ENCODE peak calls at places on chromosomes 7 and 10, in four cellular contexts. One of them, this sample, is unnamed.

GRCh38 chr7:12056381-12056780 is 154.7 kb upstream of the TMEM106B start:
- DNase-seq in NCI-H1105: no peak
- DNase-seq in activated CD8-positive, alpha-beta T cell treated with anti-CD3 and anti-CD28 coated beads for 36 hours: no peak
- DNase-seq in caudate nucleus: no peak
- DNase-seq in this sample: no peak

GRCh38 chr7:84196007-84196551 is 1.5 kb upstream of the SEMA3A start:
- DNase-seq in NCI-H1105: no peak
- DNase-seq in activated CD8-positive, alpha-beta T cell treated with anti-CD3 and anti-CD28 coated beads for 36 hours: no peak
- DNase-seq in caudate nucleus: no peak
- DNase-seq in this sample: no peak

GRCh38 chr10:22250897-22251605 is 33.2 kb upstream of the EBLN1 start:
- DNase-seq in NCI-H1105: no peak
- DNase-seq in activated CD8-positive, alpha-beta T cell treated with anti-CD3 and anti-CD28 coated beads for 36 hours: no peak
- DNase-seq in caudate nucleus: no peak
- DNase-seq in this sample: no peak

GRCh38 chr10:118471863-118472262 is 123.6 kb downstream of the PRLHR start:
- DNase-seq in NCI-H1105: no peak
- DNase-seq in activated CD8-positive, alpha-beta T cell treated with anti-CD3 and anti-CD28 coated beads for 36 hours: no peak
- DNase-seq in caudate nucleus: no peak
- DNase-seq in this sample: no peak

GRCh38 chr7:102169651-102170416 is 116.8 kb upstream of the SH2B2 start:
- DNase-seq in NCI-H1105: no peak
- DNase-seq in activated CD8-positive, alpha-beta T cell treated with anti-CD3 and anti-CD28 coated beads for 36 hours: no peak
- DNase-seq in caudate nucleus: no peak
- DNase-seq in this sample: no peak

GRCh38 chr10:1401056-1401965 is 336.0 kb downstream of the ADARB2 start:
- DNase-seq in NCI-H1105: no peak
- DNase-seq in activated CD8-positive, alpha-beta T cell treated with anti-CD3 and anti-CD28 coated beads for 36 hours: no peak
- DNase-seq in caudate nucleus: no peak
- DNase-seq in this sample: no peak

GRCh38 chr7:8125680-8126444 is 136.1 kb downstream of the ICA1 start:
- DNase-seq in NCI-H1105: no peak
- DNase-seq in activated CD8-positive, alpha-beta T cell treated with anti-CD3 and anti-CD28 coated beads for 36 hours: peak; percentile 94
- DNase-seq in caudate nucleus: no peak
- DNase-seq in this sample: peak; percentile 81

GRCh38 chr7:74579800-74580685 is 77.5 kb upstream of the GTF2I start:
- DNase-seq in NCI-H1105: no peak
- DNase-seq in activated CD8-positive, alpha-beta T cell treated with anti-CD3 and anti-CD28 coated beads for 36 hours: no peak
- DNase-seq in caudate nucleus: no peak
- DNase-seq in this sample: no peak

GRCh38 chr7:33392143-33392542 is 262.8 kb downstream of the BBS9 start:
- DNase-seq in NCI-H1105: peak; percentile 96
- DNase-seq in activated CD8-positive, alpha-beta T cell treated with anti-CD3 and anti-CD28 coated beads for 36 hours: no peak
- DNase-seq in caudate nucleus: no peak
- DNase-seq in this sample: no peak

GRCh38 chr10:102268333-102268999 is 23.1 kb downstream of the GBF1 start:
- DNase-seq in NCI-H1105: no peak
- DNase-seq in activated CD8-positive, alpha-beta T cell treated with anti-CD3 and anti-CD28 coated beads for 36 hours: peak; percentile 16
- DNase-seq in caudate nucleus: no peak
- DNase-seq in this sample: no peak